ENCODE peak calls at places on chromosome 4, in six cellular contexts. P is HL-60, U is K562, C is H1, J is GM12878, R is HepG2. X is an unnamed sample.

GRCh38 chr4:3786196-3786869 is 20.1 kb downstream of the ADRA2C start:
- DNase-seq in P (no peak), U (no peak), C (no peak), J (no peak), R (peak), X (peak)

GRCh38 chr4:4851081-4851480 is 8.4 kb upstream of the MSX1 start:
- DNase-seq in P (no peak), U (no peak), C (no peak), J (no peak), R (no peak), X (no peak)

GRCh38 chr4:138243369-138243768 is 1.2 kb upstream of the SLC7A11 start:
- DNase-seq in P (no peak), U (no peak), C (no peak), J (no peak), R (no peak), X (no peak)

GRCh38 chr4:163330828-163331628 is 1.4 kb downstream of the NPY1R start:
- DNase-seq in P (no peak), U (no peak), C (no peak), J (no peak), R (no peak), X (no peak)

GRCh38 chr4:184444953-184445309 is 29.4 kb downstream of the IRF2 start:
- DNase-seq in P (peak), U (no peak), C (no peak), J (peak), R (no peak), X (no peak)

GRCh38 chr4:2781911-2782310 is 11.0 kb upstream of the SH3BP2 start:
- DNase-seq in P (no peak), U (no peak), C (no peak), J (no peak), R (no peak), X (no peak)

GRCh38 chr4:7594013-7594412 is 159.3 kb upstream of the PSAPL1 start:
- DNase-seq in P (no peak), U (no peak), C (peak), J (no peak), R (no peak), X (peak)

GRCh38 chr4:34181311-34181808 is 2063.0 kb downstream of the ARAP2 start:
- DNase-seq in P (no peak), U (no peak), C (no peak), J (no peak), R (no peak), X (no peak)

GRCh38 chr4:3128976-3129375 is 54.5 kb downstream of the HTT start:
- DNase-seq in P (no peak), U (no peak), C (no peak), J (no peak), R (no peak), X (no peak)

GRCh38 chr4:180031330-180031729 is 2211.9 kb upstream of the TENM3 start:
- DNase-seq in P (no peak), U (no peak), C (no peak), J (no peak), R (no peak), X (no peak)

GRCh38 chr4:76434901-76435688 is at the start of gene SHROOM3:
- DNase-seq in P (no peak), U (no peak), C (no peak), J (no peak), R (no peak), X (no peak)

GRCh38 chr4:108146819-108147218 is 21.9 kb downstream of the LEF1 start:
- DNase-seq in P (no peak), U (no peak), C (no peak), J (no peak), R (no peak), X (no peak)

GRCh38 chr4:47383829-47384427 is 79.6 kb downstream of the COMMD8 start:
- DNase-seq in P (no peak), U (peak), C (no peak), J (no peak), R (peak), X (peak)

GRCh38 chr4:134544303-134544761 is 342.7 kb upstream of the PABPC4L start:
- DNase-seq in P (no peak), U (no peak), C (no peak), J (no peak), R (no peak), X (no peak)

GRCh38 chr4:146488495-146489174 is 33.1 kb downstream of the SLC10A7 start:
- DNase-seq in P (no peak), U (no peak), C (no peak), J (no peak), R (no peak), X (no peak)

GRCh38 chr4:11342401-11342800 is 86.3 kb downstream of the HS3ST1 start:
- DNase-seq in P (no peak), U (no peak), C (no peak), J (no peak), R (no peak), X (no peak)

GRCh38 chr4:47373174-47373573 is 90.3 kb downstream of the COMMD8 start:
- DNase-seq in P (peak), U (no peak), C (no peak), J (no peak), R (no peak), X (no peak)

GRCh38 chr4:133149932-133150642 is 993 bp downstream of the PCDH10 start:
- DNase-seq in P (no peak), U (no peak), C (no peak), J (no peak), R (no peak), X (no peak)

GRCh38 chr4:2333356-2333841 is 71.5 kb upstream of the MXD4 start:
- DNase-seq in P (peak), U (peak), C (no peak), J (peak), R (no peak), X (peak)

GRCh38 chr4:6250235-6250983 is 19.2 kb upstream of the WFS1 start:
- DNase-seq in P (peak), U (peak), C (peak), J (peak), R (peak), X (peak)

GRCh38 chr4:18214656-18215055 is 193.1 kb upstream of the LCORL start:
- DNase-seq in P (no peak), U (no peak), C (no peak), J (no peak), R (no peak), X (no peak)

GRCh38 chr4:87974856-87975462 is 555 bp upstream of the SPP1 start:
- DNase-seq in P (no peak), U (no peak), C (no peak), J (no peak), R (peak), X (no peak)

GRCh38 chr4:53514509-53514908 is 76.8 kb downstream of the LNX1 start:
- DNase-seq in P (no peak), U (no peak), C (no peak), J (no peak), R (no peak), X (peak)

GRCh38 chr4:189177130-189177529 is 763.5 kb upstream of the FRG1 start:
- DNase-seq in P (no peak), U (no peak), C (no peak), J (no peak), R (no peak), X (no peak)

GRCh38 chr4:60432911-60433310 is 767.2 kb upstream of the ADGRL3 start:
- DNase-seq in P (no peak), U (no peak), C (no peak), J (no peak), R (no peak), X (no peak)

GRCh38 chr4:90030953-90031352 is 96.2 kb upstream of the CCSER1 start:
- DNase-seq in P (no peak), U (no peak), C (no peak), J (no peak), R (no peak), X (no peak)

DNA sequence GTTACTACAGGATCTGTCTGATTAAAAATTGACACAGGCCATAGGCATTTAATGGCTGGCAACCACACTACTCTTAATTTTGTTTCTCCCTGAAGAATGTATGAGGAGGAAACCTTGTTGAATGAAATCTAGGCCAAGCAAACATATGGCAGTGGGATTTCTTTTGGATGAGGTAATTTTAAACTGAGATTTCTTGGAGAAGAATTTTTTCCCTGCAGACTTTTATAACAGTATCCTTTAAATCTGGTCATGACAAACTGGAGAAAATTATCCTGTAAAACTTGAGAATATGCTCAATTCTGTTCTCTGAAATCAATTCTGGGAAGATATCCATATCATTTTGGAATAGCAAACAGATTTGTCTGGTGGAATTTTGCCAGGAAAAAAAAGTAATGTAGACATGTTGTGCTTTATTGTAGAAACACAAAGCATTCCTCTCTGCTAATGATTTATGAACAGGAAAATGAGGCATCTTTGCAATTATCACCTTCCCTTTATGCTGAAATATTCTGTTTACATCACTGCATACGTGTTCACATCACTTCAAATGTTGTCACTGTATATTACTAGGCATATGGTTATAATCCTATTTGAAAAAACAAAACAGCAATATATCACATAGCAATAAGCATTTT is 108.3 kb upstream of the ARSJ start:
- DNase-seq in P (no peak), U (no peak), C (no peak), J (no peak), R (no peak), X (no peak)
- TF ChIP-seq GABPA in P (no peak), U (no peak), C (no peak), J (no peak), R (no peak), X (no peak)

GRCh38 chr4:95267081-95267480 is 281.7 kb downstream of the UNC5C start:
- DNase-seq in P (no peak), U (no peak), C (no peak), J (no peak), R (no peak), X (no peak)
- TF ChIP-seq GABPA in P (no peak), U (no peak), C (no peak), J (no peak), R (no peak), X (no peak)

GRCh38 chr4:187598246-187598645 is 397.3 kb upstream of the ZFP42 start:
- DNase-seq in P (no peak), U (no peak), C (no peak), J (no peak), R (no peak), X (no peak)
- TF ChIP-seq GABPA in P (no peak), U (no peak), C (no peak), J (no peak), R (no peak), X (no peak)

DNA sequence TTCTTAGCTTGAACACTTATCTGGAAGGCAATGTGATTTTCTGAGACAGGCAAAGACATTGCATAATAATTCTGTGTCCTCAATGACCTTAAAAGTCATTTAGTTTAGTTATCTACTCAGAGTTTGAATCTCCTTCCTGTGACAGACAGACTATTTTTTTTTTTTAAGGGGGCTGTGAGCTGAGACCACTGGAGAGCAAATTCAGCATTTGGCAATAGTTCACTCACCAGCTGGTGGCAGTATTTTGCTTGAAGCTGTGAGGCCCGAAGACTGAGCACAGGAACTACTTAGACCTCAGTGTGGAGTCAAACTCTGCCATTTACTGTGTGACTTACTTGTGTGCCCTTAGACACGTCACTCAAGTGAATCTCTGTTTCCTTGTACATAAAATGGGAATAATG is 22.9 kb upstream of the CPE start:
- DNase-seq in P (no peak), U (no peak), C (no peak), J (no peak), R (peak), X (peak)
- TF ChIP-seq GABPA in P (no peak), U (no peak), C (no peak), J (no peak), R (no peak), X (no peak)

DNA sequence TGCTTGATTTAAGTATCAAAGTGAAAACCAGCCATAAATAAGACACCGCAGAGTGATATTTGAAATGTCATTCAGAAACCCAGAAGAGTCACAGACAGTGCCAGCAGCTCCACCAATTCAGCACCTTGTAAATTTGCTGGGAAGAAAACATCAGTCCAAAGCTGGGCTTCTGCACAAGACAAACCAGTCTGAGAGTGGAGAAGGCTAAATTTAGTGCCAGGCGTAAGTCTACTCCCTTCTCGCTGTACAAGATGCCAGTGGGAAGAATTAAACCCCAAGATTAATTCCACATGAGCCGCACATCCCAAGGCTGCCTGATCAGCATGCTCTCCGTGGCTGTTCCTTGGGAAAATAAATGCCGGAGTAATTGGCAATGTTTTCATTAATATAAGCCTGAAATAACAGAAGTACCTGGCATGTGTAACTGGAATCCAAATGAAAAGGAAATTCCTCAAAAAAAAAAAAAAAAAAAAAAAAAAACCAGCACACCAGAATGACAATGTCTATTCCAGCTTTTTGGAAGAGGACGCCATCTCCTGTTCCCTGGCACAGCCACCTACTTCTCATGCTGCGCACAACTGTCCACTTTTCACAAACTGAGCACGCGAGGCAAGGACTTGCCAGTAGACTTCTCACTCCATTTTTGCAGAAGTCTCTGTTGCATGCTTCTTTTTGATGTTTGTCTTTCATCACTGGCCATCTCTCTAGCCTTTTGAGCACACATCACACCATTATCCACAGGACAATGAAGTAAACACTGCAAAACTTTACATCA is 95.6 kb downstream of the NSUN7 start:
- DNase-seq in P (no peak), U (no peak), C (no peak), J (no peak), R (no peak), X (no peak)
- TF ChIP-seq GABPA in P (no peak), U (no peak), C (no peak), J (no peak), R (no peak), X (no peak)